ENCODE peak calls at places on chromosomes 11 and 22, in four cellular contexts. One of them, this sample, is unnamed.

GRCh38 chr11:62433553-62434301 is 14.9 kb downstream of the SCGB1A1 start:
- DNase-seq in H1: no peak
- DNase-seq in HCT116: no peak
- DNase-seq in WTC11: no peak
- DNase-seq in this sample: no peak

GRCh38 chr11:96388891-96389603 is 665 bp downstream of the CCDC82 start:
- DNase-seq in WTC11: peak
- DNase-seq in H1: peak
- DNase-seq in HCT116: peak
- DNase-seq in this sample: peak

GRCh38 chr11:77379253-77379652 is 77.8 kb upstream of the GDPD4 start:
- DNase-seq in H1: no peak
- DNase-seq in HCT116: no peak
- DNase-seq in WTC11: no peak
- DNase-seq in this sample: no peak

GRCh38 chr22:42294034-42294985 is 23.9 kb upstream of the TCF20 start:
- DNase-seq in WTC11: peak
- DNase-seq in HCT116: no peak
- DNase-seq in H1: no peak
- DNase-seq in this sample: peak

GRCh38 chr11:20457001-20457768 is 69.7 kb downstream of the PRMT3 start:
- DNase-seq in H1: no peak
- DNase-seq in WTC11: no peak
- DNase-seq in HCT116: no peak
- DNase-seq in this sample: no peak

GRCh38 chr22:27609411-27610029 is 192.0 kb downstream of the MN1 start:
- DNase-seq in H1: no peak
- DNase-seq in WTC11: no peak
- DNase-seq in HCT116: no peak
- DNase-seq in this sample: no peak

GRCh38 chr11:32062540-32062939 is 28.3 kb upstream of the RCN1 start:
- DNase-seq in WTC11: no peak
- DNase-seq in HCT116: no peak
- DNase-seq in H1: no peak
- DNase-seq in this sample: no peak

GRCh38 chr11:34791725-34792124 is 124.5 kb downstream of the APIP start:
- DNase-seq in HCT116: no peak
- DNase-seq in WTC11: no peak
- DNase-seq in H1: no peak
- DNase-seq in this sample: no peak

GRCh38 chr22:46914916-46915894 is 152.8 kb downstream of the TBC1D22A start:
- DNase-seq in H1: no peak
- DNase-seq in WTC11: no peak
- DNase-seq in HCT116: no peak
- DNase-seq in this sample: no peak

GRCh38 chr22:49935561-49935960 is 17.1 kb downstream of the CRELD2 start:
- DNase-seq in H1: no peak
- DNase-seq in HCT116: no peak
- DNase-seq in WTC11: no peak
- DNase-seq in this sample: no peak

GRCh38 chr11:107770546-107770945 is 58.7 kb upstream of the SLN start:
- DNase-seq in HCT116: no peak
- DNase-seq in H1: no peak
- DNase-seq in WTC11: no peak
- DNase-seq in this sample: no peak

GRCh38 chr11:47716692-47717091 is 1.5 kb upstream of the AGBL2 start:
- DNase-seq in WTC11: no peak
- DNase-seq in H1: no peak
- DNase-seq in HCT116: no peak
- DNase-seq in this sample: no peak

GRCh38 chr22:44671742-44672141 is 30.3 kb upstream of the PRR5 start:
- DNase-seq in H1: no peak
- DNase-seq in WTC11: no peak
- DNase-seq in HCT116: no peak
- DNase-seq in this sample: no peak

GRCh38 chr11:6693342-6694228 is 10.4 kb upstream of the MRPL17 start:
- DNase-seq in WTC11: no peak
- DNase-seq in HCT116: peak
- DNase-seq in H1: no peak
- DNase-seq in this sample: no peak

GRCh38 chr11:132822294-132822693 is 710.0 kb downstream of the OPCML start:
- DNase-seq in HCT116: no peak
- DNase-seq in H1: no peak
- DNase-seq in WTC11: no peak
- DNase-seq in this sample: no peak

GRCh38 chr11:18171377-18172000 is 1.1 kb upstream of the MRGPRX4 start:
- DNase-seq in WTC11: peak
- DNase-seq in H1: no peak
- DNase-seq in HCT116: peak
- DNase-seq in this sample: peak

GRCh38 chr11:32400196-32400595 is 35.1 kb downstream of the WT1 start:
- DNase-seq in HCT116: no peak
- DNase-seq in WTC11: peak
- DNase-seq in H1: peak
- DNase-seq in this sample: no peak

GRCh38 chr22:47307812-47308211 is 545.4 kb downstream of the TBC1D22A start:
- DNase-seq in H1: no peak
- DNase-seq in HCT116: no peak
- DNase-seq in WTC11: no peak
- DNase-seq in this sample: no peak

GRCh38 chr11:68843703-68844312 is 2.1 kb upstream of the CPT1A start:
- DNase-seq in WTC11: peak
- DNase-seq in HCT116: peak
- DNase-seq in H1: peak
- DNase-seq in this sample: no peak

GRCh38 chr11:10991372-10991771 is 133.5 kb upstream of the ZBED5 start:
- DNase-seq in H1: no peak
- DNase-seq in HCT116: no peak
- DNase-seq in WTC11: no peak
- DNase-seq in this sample: no peak

GRCh38 chr11:10993186-10993585 is 135.3 kb upstream of the ZBED5 start:
- DNase-seq in HCT116: no peak
- DNase-seq in H1: no peak
- DNase-seq in WTC11: no peak
- DNase-seq in this sample: no peak

GRCh38 chr11:10990160-10990559 is 132.3 kb upstream of the ZBED5 start:
- DNase-seq in HCT116: no peak
- DNase-seq in H1: no peak
- DNase-seq in WTC11: no peak
- DNase-seq in this sample: no peak

GRCh38 chr11:10993640-10994039 is 135.8 kb upstream of the ZBED5 start:
- DNase-seq in H1: no peak
- DNase-seq in HCT116: no peak
- DNase-seq in WTC11: no peak
- DNase-seq in this sample: no peak

DNA sequence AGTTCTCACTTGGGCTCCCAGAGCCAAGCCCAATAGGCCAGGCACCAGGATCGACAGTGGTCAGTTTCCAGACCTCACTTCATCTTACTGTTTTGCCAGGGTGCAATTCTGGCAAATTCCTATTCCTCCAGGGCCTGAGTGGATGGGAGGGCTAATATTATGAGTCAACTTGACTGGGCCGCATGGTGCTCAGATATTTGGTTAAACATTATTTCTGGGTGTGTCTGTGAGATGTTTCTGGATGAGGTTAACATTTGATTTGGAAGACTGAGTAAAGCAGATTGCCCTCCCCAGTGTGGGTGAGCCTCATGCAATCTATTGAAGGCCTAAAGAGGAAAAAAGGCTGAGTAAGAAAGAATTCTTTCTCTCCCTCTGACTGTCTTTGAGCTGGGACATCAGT is 132.8 kb upstream of the ZBED5 start:
- DNase-seq in WTC11: no peak
- DNase-seq in HCT116: no peak
- DNase-seq in H1: no peak
- DNase-seq in this sample: no peak
- TF ChIP-seq SP1 in WTC11: no peak
- TF ChIP-seq SP1 in HCT116: no peak
- TF ChIP-seq SP1 in H1: no peak
- TF ChIP-seq SP1 in this sample: no peak

GRCh38 chr11:122453586-122453985 is 201.9 kb upstream of the UBASH3B start:
- DNase-seq in HCT116: no peak
- DNase-seq in H1: no peak
- DNase-seq in WTC11: no peak
- DNase-seq in this sample: no peak
- TF ChIP-seq SP1 in HCT116: no peak
- TF ChIP-seq SP1 in H1: no peak
- TF ChIP-seq SP1 in WTC11: no peak
- TF ChIP-seq SP1 in this sample: no peak

GRCh38 chr11:114121744-114122504 is 62.4 kb downstream of the ZBTB16 start:
- DNase-seq in WTC11: no peak
- DNase-seq in HCT116: no peak
- DNase-seq in H1: no peak
- DNase-seq in this sample: no peak
- TF ChIP-seq SP1 in WTC11: no peak
- TF ChIP-seq SP1 in HCT116: no peak
- TF ChIP-seq SP1 in H1: no peak
- TF ChIP-seq SP1 in this sample: no peak

GRCh38 chr11:65354265-65355012 is at the start of gene TIGD3:
- DNase-seq in HCT116: peak
- DNase-seq in H1: peak
- DNase-seq in WTC11: peak
- DNase-seq in this sample: peak

GRCh38 chr11:65353900-65354264 is 669 bp upstream of the TIGD3 start:
- DNase-seq in WTC11: peak
- DNase-seq in HCT116: no peak
- DNase-seq in H1: no peak
- DNase-seq in this sample: no peak

GRCh38 chr11:65351511-65351910 is 3.0 kb upstream of the TIGD3 start:
- DNase-seq in HCT116: no peak
- DNase-seq in H1: no peak
- DNase-seq in WTC11: no peak
- DNase-seq in this sample: no peak

GRCh38 chr11:65353376-65353775 is 1.2 kb upstream of the TIGD3 start:
- DNase-seq in H1: no peak
- DNase-seq in WTC11: no peak
- DNase-seq in HCT116: no peak
- DNase-seq in this sample: no peak

DNA sequence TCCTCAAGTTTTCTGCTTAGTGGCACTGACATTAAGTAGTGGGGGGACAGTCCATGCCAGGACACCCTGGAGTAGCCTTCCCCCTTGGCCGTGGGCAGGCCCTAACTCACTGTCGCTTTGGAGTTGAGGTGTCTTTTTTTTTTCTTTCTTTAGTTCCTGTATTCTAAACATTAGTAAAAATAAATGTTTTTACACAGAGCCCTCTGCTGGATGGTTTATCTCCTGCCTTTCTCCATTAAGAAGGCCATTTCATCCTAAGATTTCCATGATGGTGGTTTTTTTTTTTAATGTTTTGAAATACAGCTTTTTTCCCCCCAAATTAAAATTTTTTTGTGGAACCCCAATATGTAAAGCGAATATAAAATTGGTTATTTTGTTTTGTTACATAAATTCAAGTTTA is 1.8 kb upstream of the TIGD3 start:
- DNase-seq in WTC11: no peak
- DNase-seq in H1: no peak
- DNase-seq in HCT116: no peak
- DNase-seq in this sample: no peak
- TF ChIP-seq SP1 in WTC11: no peak
- TF ChIP-seq SP1 in H1: no peak
- TF ChIP-seq SP1 in HCT116: no peak
- TF ChIP-seq SP1 in this sample: no peak

This sample was measured in HEK293T.